ENCODE peak calls at places on chromosome 5, in six cellular contexts. L, O, Y, G, X and A are unnamed samples.

GRCh38 chr5:61407706-61408105 is 75.6 kb downstream of the ZSWIM6 start:
- DNase-seq in L (no peak), Y (no peak), O (no peak), X (no peak), G (no peak), A (no peak)

GRCh38 chr5:178304761-178305645 is 72.4 kb upstream of the PHYKPL start:
- DNase-seq in L (no peak), G (no peak), X (no peak), O (no peak), Y (peak; percentile 41), A (no peak)

GRCh38 chr5:122532035-122532434 is 220.0 kb downstream of the SNCAIP start:
- DNase-seq in O (peak; percentile 0), L (no peak), G (no peak), Y (no peak), X (peak; percentile 8), A (no peak)

GRCh38 chr5:55865831-55866230 is 14.7 kb downstream of the IL31RA start:
- DNase-seq in X (no peak), O (no peak), G (no peak), Y (no peak), L (no peak), A (no peak)

GRCh38 chr5:126339215-126339805 is 83.9 kb upstream of the GRAMD2B start:
- DNase-seq in L (no peak), G (no peak), Y (no peak), X (no peak), O (peak; percentile 57), A (no peak)

GRCh38 chr5:145497041-145497440 is 338.1 kb downstream of the PRELID2 start:
- DNase-seq in L (no peak), G (no peak), X (no peak), O (no peak), Y (no peak), A (no peak)

GRCh38 chr5:112548246-112548982 is 129.3 kb upstream of the EPB41L4A start:
- DNase-seq in O (no peak), G (no peak), X (peak; percentile 4), Y (no peak), L (no peak), A (no peak)

GRCh38 chr5:52148679-52149078 is 639.0 kb upstream of the ITGA1 start:
- DNase-seq in L (no peak), X (no peak), O (peak; percentile 77), Y (no peak), G (no peak), A (no peak)

GRCh38 chr5:127673401-127673800 is 24.5 kb downstream of the CTXN3 start:
- DNase-seq in O (no peak), Y (no peak), L (no peak), G (no peak), X (no peak), A (no peak)

GRCh38 chr5:132180134-132180745 is 47.4 kb downstream of the P4HA2 start:
- DNase-seq in Y (no peak), L (no peak), G (no peak), O (peak; percentile 2), X (peak; percentile 31), A (no peak)

GRCh38 chr5:57887851-57888621 is 405.4 kb upstream of the ACTBL2 start:
- DNase-seq in L (no peak), Y (no peak), G (peak; percentile 53), O (peak; percentile 1), X (peak; percentile 26), A (no peak)

GRCh38 chr5:32283539-32284377 is 29.0 kb downstream of the MTMR12 start:
- DNase-seq in O (no peak), X (no peak), G (no peak), L (no peak), Y (no peak), A (no peak)

GRCh38 chr5:61182449-61182848 is 20.2 kb upstream of the SMIM15 start:
- DNase-seq in G (no peak), Y (no peak), X (no peak), L (no peak), O (no peak), A (no peak)

GRCh38 chr5:163350083-163350482 is 87.3 kb upstream of the CCNG1 start:
- DNase-seq in O (no peak), Y (no peak), G (no peak), L (no peak), X (peak; percentile 21), A (no peak)

GRCh38 chr5:12901696-12902095 is 997.5 kb upstream of the CTNND2 start:
- DNase-seq in G (no peak), O (no peak), X (no peak), Y (no peak), L (no peak), A (no peak)

GRCh38 chr5:14234204-14234603 is 91.1 kb downstream of the TRIO start:
- DNase-seq in G (no peak), L (no peak), Y (no peak), O (no peak), X (no peak), A (no peak)

GRCh38 chr5:34497031-34497808 is 158.9 kb upstream of the RAI14 start:
- DNase-seq in O (peak; percentile 69), G (no peak), L (no peak), Y (peak; percentile 91), X (peak; percentile 74), A (peak; percentile 15)

GRCh38 chr5:141845371-141845821 is 32.8 kb downstream of the PCDH1 start:
- DNase-seq in Y (no peak), L (no peak), O (no peak), G (no peak), X (no peak), A (no peak)

GRCh38 chr5:134555889-134556311 is 30.4 kb downstream of the JADE2 start:
- DNase-seq in O (peak; percentile 34), L (peak; percentile 80), Y (peak; percentile 87), G (peak; percentile 64), X (no peak), A (peak; percentile 67)

GRCh38 chr5:142726188-142726731 is 40.4 kb upstream of the FGF1 start:
- DNase-seq in G (no peak), Y (no peak), O (no peak), X (peak; percentile 84), L (no peak), A (no peak)

GRCh38 chr5:13624283-13625074 is 320.0 kb downstream of the DNAH5 start:
- DNase-seq in X (no peak), L (no peak), Y (no peak), G (no peak), O (no peak), A (no peak)